ENCODE peak calls at places on chromosomes 1 and 21, in five cellular contexts. H, O, I, D and C are unnamed samples.

GRCh38 chr1:110259770-110260169 is 49.7 kb downstream of the KCNC4 start:
- DNase-seq in O (no peak), I (no peak), D (no peak), H (no peak), C (no peak)

GRCh38 chr1:170927955-170928850 is 7.1 kb upstream of the MROH9 start:
- DNase-seq in H (no peak), I (peak), O (no peak), D (no peak), C (no peak)

GRCh38 chr1:205913451-205914204 is 29.6 kb downstream of the SLC26A9 start:
- DNase-seq in D (peak), H (no peak), I (peak), O (no peak), C (peak)

GRCh38 chr1:89855413-89856123 is 34.7 kb downstream of the LRRC8D start:
- DNase-seq in I (peak), H (peak), D (peak), O (no peak), C (no peak)

GRCh38 chr1:89757532-89757931 is 63.3 kb upstream of the LRRC8D start:
- DNase-seq in D (peak), O (no peak), I (no peak), H (peak), C (no peak)

GRCh38 chr1:110603058-110603457 is 3.1 kb downstream of the KCNA2 start:
- DNase-seq in D (no peak), I (no peak), H (no peak), O (no peak), C (no peak)

GRCh38 chr1:37485902-37486679 is 11.7 kb downstream of the ZC3H12A start:
- DNase-seq in O (no peak), D (no peak), I (no peak), H (no peak), C (no peak)

GRCh38 chr1:17725084-17725718 is 29.9 kb upstream of the ACTL8 start:
- DNase-seq in I (no peak), O (no peak), D (no peak), H (no peak), C (no peak)

DNA sequence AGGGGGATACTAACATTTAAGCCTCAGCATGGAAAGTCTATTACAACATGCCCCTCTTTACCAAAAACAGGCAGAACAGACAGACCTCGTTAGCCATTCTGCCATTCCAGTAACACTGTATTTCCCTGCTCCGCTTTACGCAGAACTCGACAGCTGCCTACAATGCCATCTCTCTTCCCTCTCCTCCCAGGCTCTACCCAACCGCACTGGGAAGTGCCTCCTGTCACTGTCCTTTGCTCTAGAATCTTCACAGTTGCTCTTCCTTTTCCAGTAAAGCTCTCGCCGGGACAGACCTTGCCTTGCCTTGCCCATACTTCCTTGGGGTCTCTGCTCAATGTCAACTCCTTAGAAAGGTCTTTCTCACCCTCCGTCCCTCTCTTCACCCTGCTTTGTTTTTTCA is 22.8 kb downstream of the COA6 start:
- DNase-seq in O (no peak), D (no peak), H (no peak), I (no peak), C (no peak)
- H3K27ac ChIP-seq in O (no peak), D (no peak), H (no peak), I (no peak), C (no peak)

DNA sequence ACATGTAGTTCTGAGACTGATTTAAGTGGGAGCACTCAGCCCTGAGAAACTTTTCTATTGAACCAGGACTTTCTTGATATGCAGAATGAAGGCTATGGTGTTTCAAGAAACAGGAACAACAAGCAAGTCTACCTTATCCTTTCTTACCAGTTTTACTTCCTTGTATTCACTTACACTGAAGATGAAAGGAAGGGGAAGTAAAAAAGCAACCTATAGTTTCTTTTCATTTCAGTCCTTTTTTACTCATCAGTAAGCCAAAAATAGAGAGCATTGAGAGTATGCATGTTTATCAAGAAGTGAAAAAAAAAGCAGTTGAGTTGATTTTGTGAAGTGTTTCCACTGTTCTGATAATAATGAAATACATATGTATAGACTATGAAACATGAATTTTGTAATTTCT is 1010.3 kb downstream of the AMY1C start:
- DNase-seq in D (no peak), I (no peak), H (no peak), O (no peak), C (no peak)
- H3K9ac ChIP-seq in D (no peak), I (no peak), H (no peak), O (no peak), C (no peak)

DNA sequence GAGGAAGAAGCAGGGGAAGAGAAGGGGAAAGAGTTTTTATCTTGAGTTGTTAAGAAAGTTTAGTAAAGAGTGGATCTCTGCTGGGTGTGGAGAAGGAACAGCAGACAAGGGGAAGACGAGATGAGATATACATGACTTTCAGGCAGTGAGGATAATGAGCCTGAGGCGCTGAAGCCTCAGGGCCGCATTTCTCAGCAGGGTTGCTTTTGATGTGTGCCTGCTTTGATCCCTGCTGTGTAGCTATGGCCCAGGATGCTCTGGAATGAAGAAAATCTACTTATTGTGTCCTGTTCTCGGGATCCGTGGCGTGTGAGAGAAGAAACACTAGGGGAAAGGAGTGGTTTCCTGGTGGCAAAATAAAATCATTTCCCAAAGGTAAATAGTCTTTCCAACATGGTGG is 15.1 kb upstream of the RPE65 start:
- DNase-seq in D (no peak), I (no peak), O (peak), H (no peak), C (peak)
- H3K27ac ChIP-seq in D (no peak), I (no peak), O (no peak), H (no peak), C (peak)

DNA sequence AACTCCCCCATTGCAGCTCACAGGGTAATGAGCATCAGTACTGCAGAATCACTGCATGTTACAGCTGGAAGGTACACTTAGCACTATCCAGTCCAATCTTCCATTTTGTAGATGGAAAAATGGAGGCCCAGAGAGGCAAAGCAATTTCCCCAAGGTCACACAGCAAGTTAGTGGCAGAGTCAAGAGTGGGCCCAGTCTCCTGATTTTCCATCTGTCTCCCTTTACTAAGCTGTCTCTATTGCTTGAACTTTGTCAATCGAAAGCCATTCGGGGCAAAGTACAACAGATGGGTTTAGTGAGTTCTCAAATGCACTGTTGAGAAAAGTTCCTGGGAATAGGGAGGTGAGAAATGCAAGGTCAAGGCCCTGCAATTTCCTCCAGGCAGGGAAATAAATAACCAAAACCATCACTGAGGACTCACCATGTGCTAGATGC is 50.4 kb upstream of the IFFO2 start:
- DNase-seq in H (no peak), D (no peak), I (no peak), O (no peak), C (no peak)
- H3K9ac ChIP-seq in H (no peak), D (no peak), I (no peak), O (no peak), C (no peak)

GRCh38 chr1:45608475-45609156 is 15.2 kb downstream of the CCDC17 start:
- DNase-seq in O (no peak), H (no peak), I (no peak), D (peak), C (peak)
- H3K27ac ChIP-seq in O (no peak), H (no peak), I (no peak), D (peak), C (no peak)

GRCh38 chr1:27570383-27570755 is 33.6 kb downstream of the AHDC1 start:
- DNase-seq in H (no peak), D (no peak), I (no peak), O (no peak), C (peak)
- H3K9ac ChIP-seq in H (no peak), D (no peak), I (no peak), O (no peak), C (no peak)

GRCh38 chr21:31107871-31108270 is 69.6 kb upstream of the KRTAP19-8 start:
- DNase-seq in I (no peak), D (no peak), O (no peak), H (no peak), C (no peak)

GRCh38 chr21:31103571-31104265 is 65.4 kb upstream of the KRTAP19-8 start:
- DNase-seq in I (no peak), H (no peak), O (no peak), D (no peak), C (no peak)

GRCh38 chr21:31108969-31109368 is 70.7 kb upstream of the KRTAP19-8 start:
- DNase-seq in I (peak), O (no peak), H (peak), D (no peak), C (no peak)

GRCh38 chr21:31110430-31110829 is 72.2 kb upstream of the KRTAP19-8 start:
- DNase-seq in I (no peak), H (no peak), O (no peak), D (no peak), C (no peak)

DNA sequence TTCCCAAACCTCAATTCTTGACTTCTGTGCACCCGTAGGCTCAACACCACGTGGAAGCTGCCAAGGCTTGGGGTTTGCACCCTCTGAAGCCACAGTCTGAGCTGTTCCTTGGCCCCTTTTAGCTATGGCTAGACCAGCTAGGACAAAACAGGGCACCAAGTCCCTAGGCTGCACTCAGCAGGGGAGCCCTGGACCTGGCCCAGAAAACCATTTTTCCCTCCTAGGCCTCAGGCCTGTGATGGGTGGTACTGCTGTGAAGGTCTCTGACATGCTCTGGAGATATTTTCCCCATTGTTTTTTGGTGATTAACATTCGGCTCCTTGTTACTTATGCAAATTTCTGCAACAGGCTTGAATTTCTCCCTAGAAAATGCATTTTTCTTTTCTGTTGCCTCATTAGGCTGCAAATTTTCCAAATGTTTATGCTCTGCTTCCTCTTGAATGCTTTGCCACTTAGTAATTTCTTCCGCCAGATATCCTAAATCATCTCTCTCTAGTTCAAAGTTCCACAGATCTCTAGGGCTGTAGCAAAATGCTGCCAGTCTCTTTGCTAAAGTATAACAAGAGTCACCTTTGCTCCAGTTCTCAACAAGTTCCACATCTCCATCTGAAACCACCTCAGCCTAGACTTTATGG is 69.0 kb upstream of the KRTAP19-8 start:
- DNase-seq in O (no peak), I (no peak), D (no peak), H (peak), C (no peak)
- H3K27ac ChIP-seq in O (no peak), I (no peak), D (no peak), H (peak), C (no peak)

DNA sequence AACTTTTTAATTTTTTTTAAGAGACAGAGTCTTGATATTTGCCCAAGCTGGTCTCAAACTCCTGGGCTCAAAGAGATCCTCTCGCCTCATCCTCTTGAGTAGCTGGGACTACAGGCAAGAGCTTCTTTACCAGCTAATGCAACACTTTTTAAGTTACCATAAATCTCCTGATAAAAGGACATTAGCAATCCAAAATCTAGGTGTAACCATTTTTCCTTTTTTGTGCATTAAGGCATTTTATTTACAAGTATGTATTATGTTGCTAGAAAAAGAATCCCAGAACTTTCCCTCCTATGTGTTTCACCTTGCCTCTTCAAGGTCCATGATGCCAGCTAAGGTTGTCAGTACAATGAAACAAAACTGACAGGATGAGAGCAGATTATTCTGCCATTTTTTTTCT is 173.4 kb downstream of the EIF4G3 start:
- DNase-seq in O (no peak), I (no peak), D (no peak), H (no peak), C (no peak)
- H3K9ac ChIP-seq in O (no peak), I (no peak), D (no peak), H (no peak), C (no peak)

DNA sequence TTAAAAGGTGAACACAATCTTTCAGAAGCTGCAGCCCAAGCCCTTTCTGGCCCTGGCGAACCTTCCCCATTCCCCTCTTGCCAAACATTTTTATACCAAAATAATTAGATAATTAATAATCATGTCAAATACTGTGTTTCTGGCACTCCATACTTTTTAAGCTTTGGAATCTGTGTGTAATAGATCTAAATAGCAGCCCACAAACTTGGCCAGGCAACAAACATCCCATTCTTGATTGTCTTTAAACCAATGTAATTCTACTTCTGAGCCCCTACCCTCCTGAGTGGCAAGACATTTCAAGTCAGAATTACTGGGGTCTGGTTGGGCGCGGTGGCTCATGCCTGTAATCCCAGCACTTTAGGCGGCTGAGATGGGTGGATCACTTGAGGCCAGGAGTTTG is 137.7 kb downstream of the NAV1 start:
- DNase-seq in O (no peak), H (no peak), I (peak), D (no peak), C (no peak)
- H3K27ac ChIP-seq in O (no peak), H (peak), I (no peak), D (no peak), C (no peak)